ENCODE peak calls at places on chromosome 3, in ten cellular contexts. V, L, B, C, S, N, T, I, E and K are unnamed samples.

GRCh38 chr3:20622304-20622703 is 436.3 kb upstream of the SGO1 start:
- DNase-seq in N (no peak), B (no peak), C (no peak), S (peak), E (no peak), L (no peak), I (no peak), V (no peak), T (peak), K (no peak)

GRCh38 chr3:46557814-46558183 is 8.3 kb downstream of the LRRC2 start:
- DNase-seq in L (no peak), S (no peak), E (no peak), T (no peak), B (no peak), I (no peak), C (no peak), N (no peak), V (no peak), K (no peak)

GRCh38 chr3:141959921-141960554 is 83.6 kb downstream of the ATP1B3 start:
- DNase-seq in T (peak), V (no peak), L (peak), I (no peak), S (no peak), N (no peak), C (no peak), E (no peak), B (no peak), K (no peak)

GRCh38 chr3:124771083-124771445 is 40.8 kb downstream of the UMPS start:
- DNase-seq in I (no peak), L (no peak), C (no peak), S (no peak), E (no peak), V (no peak), T (no peak), N (no peak), B (no peak), K (no peak)

GRCh38 chr3:34229871-34230270 is 431.4 kb downstream of the PDCD6IP start:
- DNase-seq in B (no peak), E (peak), L (no peak), V (no peak), N (no peak), C (peak), I (no peak), T (no peak), S (no peak), K (no peak)

GRCh38 chr3:97981886-97982285 is 9.7 kb upstream of the RIOX2 start:
- DNase-seq in N (no peak), S (no peak), T (peak), I (no peak), B (no peak), C (no peak), V (no peak), E (no peak), L (no peak), K (no peak)

GRCh38 chr3:17158941-17159682 is 274.4 kb downstream of the PLCL2 start:
- DNase-seq in I (no peak), C (no peak), T (no peak), V (no peak), L (no peak), N (no peak), S (no peak), E (no peak), B (no peak), K (no peak)

GRCh38 chr3:127990051-127990450 is 62.2 kb upstream of the SEC61A1 start:
- DNase-seq in E (no peak), L (no peak), N (no peak), B (no peak), S (no peak), V (no peak), T (no peak), I (no peak), C (no peak), K (no peak)

GRCh38 chr3:185065059-185065458 is 87.8 kb downstream of the C3orf70 start:
- DNase-seq in L (no peak), I (no peak), B (no peak), V (no peak), N (no peak), T (no peak), C (no peak), E (no peak), S (no peak), K (no peak)

GRCh38 chr3:20141841-20142240 is 44.2 kb downstream of the SGO1 start:
- DNase-seq in L (no peak), V (no peak), I (peak), T (no peak), E (peak), N (no peak), S (no peak), C (no peak), B (no peak), K (peak)

GRCh38 chr3:183764854-183765731 is 60.3 kb downstream of the MAP6D1 start:
- DNase-seq in S (peak), E (no peak), L (peak), N (no peak), I (no peak), V (no peak), T (peak), B (no peak), C (no peak), K (no peak)

GRCh38 chr3:66110840-66111239 is 72.1 kb upstream of the MAGI1 start:
- DNase-seq in T (peak), L (no peak), B (no peak), S (no peak), E (no peak), C (no peak), V (no peak), I (no peak), N (no peak), K (no peak)

GRCh38 chr3:44421280-44421679 is 56.2 kb downstream of the ZNF445 start:
- DNase-seq in I (no peak), V (no peak), B (no peak), C (no peak), T (no peak), L (no peak), E (no peak), N (no peak), S (no peak), K (no peak)

GRCh38 chr3:51191768-51192167 is 193.3 kb upstream of the MANF start:
- DNase-seq in N (no peak), I (no peak), S (no peak), T (no peak), L (no peak), V (no peak), B (no peak), C (no peak), E (no peak), K (no peak)

GRCh38 chr3:124497487-124497886 is 232.8 kb upstream of the UMPS start:
- DNase-seq in N (no peak), I (no peak), L (no peak), C (no peak), B (no peak), E (no peak), S (no peak), T (no peak), V (no peak), K (no peak)

GRCh38 chr3:46076606-46077005 is 49.3 kb upstream of the XCR1 start:
- DNase-seq in V (no peak), N (no peak), I (no peak), L (no peak), T (no peak), B (peak), C (no peak), S (no peak), E (no peak), K (no peak)

GRCh38 chr3:125281411-125281810 is 68.9 kb upstream of the SLC12A8 start:
- DNase-seq in E (no peak), I (no peak), C (no peak), B (no peak), T (no peak), L (no peak), S (no peak), V (no peak), N (no peak), K (peak)

GRCh38 chr3:172658344-172659245 is 52.3 kb downstream of the NCEH1 start:
- DNase-seq in V (no peak), B (no peak), N (no peak), T (peak), E (no peak), L (peak), C (no peak), I (no peak), S (peak), K (no peak)

GRCh38 chr3:181510500-181510899 is 201.2 kb upstream of the SOX2 start:
- DNase-seq in L (no peak), N (no peak), C (no peak), I (no peak), S (no peak), B (no peak), T (no peak), E (no peak), V (no peak), K (no peak)